ENCODE peak calls at places on chromosomes 7 and 10, in five cellular contexts. One of them, this sample, is unnamed.

GRCh38 chr7:75818462-75818861 is 4.9 kb upstream of the CCL24 start:
- DNase-seq in EL: no peak
- DNase-seq in COR-L47: no peak
- DNase-seq in GM23338: no peak
- DNase-seq in dermis microvascular lymphatic vessel endothelial cell: no peak
- DNase-seq in this sample: no peak

GRCh38 chr10:75683158-75683557 is 251.7 kb downstream of the LRMDA start:
- DNase-seq in GM23338: no peak
- DNase-seq in COR-L47: no peak
- DNase-seq in EL: no peak
- DNase-seq in dermis microvascular lymphatic vessel endothelial cell: no peak
- DNase-seq in this sample: no peak

GRCh38 chr10:3801558-3802192 is 16.7 kb upstream of the KLF6 start:
- DNase-seq in EL: no peak
- DNase-seq in COR-L47: no peak
- DNase-seq in dermis microvascular lymphatic vessel endothelial cell: no peak
- DNase-seq in GM23338: no peak
- DNase-seq in this sample: no peak

GRCh38 chr10:4254101-4254994 is 469.3 kb upstream of the KLF6 start:
- DNase-seq in EL: peak
- DNase-seq in COR-L47: no peak
- DNase-seq in dermis microvascular lymphatic vessel endothelial cell: no peak
- DNase-seq in GM23338: no peak
- DNase-seq in this sample: peak

GRCh38 chr7:47414342-47415288 is 167.3 kb downstream of the TNS3 start:
- DNase-seq in dermis microvascular lymphatic vessel endothelial cell: no peak
- DNase-seq in COR-L47: no peak
- DNase-seq in GM23338: no peak
- DNase-seq in EL: no peak
- DNase-seq in this sample: no peak

GRCh38 chr10:12755075-12755474 is 246.4 kb downstream of the CCDC3 start:
- DNase-seq in EL: no peak
- DNase-seq in COR-L47: no peak
- DNase-seq in GM23338: no peak
- DNase-seq in dermis microvascular lymphatic vessel endothelial cell: no peak
- DNase-seq in this sample: no peak

GRCh38 chr10:49116509-49117365 is 1.4 kb upstream of the VSTM4 start:
- DNase-seq in dermis microvascular lymphatic vessel endothelial cell: no peak
- DNase-seq in GM23338: no peak
- DNase-seq in EL: no peak
- DNase-seq in COR-L47: no peak
- DNase-seq in this sample: no peak

GRCh38 chr10:24917979-24918378 is 34.4 kb downstream of the PRTFDC1 start:
- DNase-seq in COR-L47: no peak
- DNase-seq in dermis microvascular lymphatic vessel endothelial cell: no peak
- DNase-seq in GM23338: no peak
- DNase-seq in EL: no peak
- DNase-seq in this sample: no peak

GRCh38 chr10:112221545-112221944 is 38.0 kb upstream of the GPAM start:
- DNase-seq in EL: no peak
- DNase-seq in COR-L47: no peak
- DNase-seq in GM23338: no peak
- DNase-seq in dermis microvascular lymphatic vessel endothelial cell: no peak
- DNase-seq in this sample: no peak

GRCh38 chr10:132122939-132123445 is 57.2 kb downstream of the JAKMIP3 start:
- DNase-seq in GM23338: no peak
- DNase-seq in COR-L47: no peak
- DNase-seq in EL: no peak
- DNase-seq in dermis microvascular lymphatic vessel endothelial cell: no peak
- DNase-seq in this sample: no peak

GRCh38 chr10:32938554-32939061 is 19.4 kb downstream of the ITGB1 start:
- DNase-seq in GM23338: peak
- DNase-seq in EL: peak
- DNase-seq in COR-L47: no peak
- DNase-seq in dermis microvascular lymphatic vessel endothelial cell: no peak
- DNase-seq in this sample: no peak

GRCh38 chr7:40374575-40374974 is 239.8 kb downstream of the SUGCT start:
- DNase-seq in EL: no peak
- DNase-seq in GM23338: no peak
- DNase-seq in dermis microvascular lymphatic vessel endothelial cell: no peak
- DNase-seq in COR-L47: no peak
- DNase-seq in this sample: peak

GRCh38 chr10:17001961-17002749 is 127.5 kb downstream of the CUBN start:
- DNase-seq in GM23338: no peak
- DNase-seq in COR-L47: no peak
- DNase-seq in EL: peak
- DNase-seq in dermis microvascular lymphatic vessel endothelial cell: peak
- DNase-seq in this sample: peak

GRCh38 chr7:112504093-112504695 is 23.4 kb downstream of the LSMEM1 start:
- DNase-seq in COR-L47: no peak
- DNase-seq in GM23338: no peak
- DNase-seq in EL: no peak
- DNase-seq in dermis microvascular lymphatic vessel endothelial cell: no peak
- DNase-seq in this sample: no peak

GRCh38 chr7:31462636-31463035 is 51.3 kb upstream of the ITPRID1 start:
- DNase-seq in GM23338: no peak
- DNase-seq in EL: no peak
- DNase-seq in COR-L47: no peak
- DNase-seq in dermis microvascular lymphatic vessel endothelial cell: no peak
- DNase-seq in this sample: no peak

GRCh38 chr7:44236333-44236728 is 35.6 kb downstream of the YKT6 start:
- DNase-seq in GM23338: peak
- DNase-seq in dermis microvascular lymphatic vessel endothelial cell: no peak
- DNase-seq in COR-L47: no peak
- DNase-seq in EL: no peak
- DNase-seq in this sample: no peak

GRCh38 chr7:33044986-33045385 is 17.6 kb downstream of the NT5C3A start:
- DNase-seq in COR-L47: no peak
- DNase-seq in EL: peak
- DNase-seq in dermis microvascular lymphatic vessel endothelial cell: no peak
- DNase-seq in GM23338: no peak
- DNase-seq in this sample: no peak

This sample was measured in iris pigment epithelial cell.